ENCODE peak calls at places on chromosomes 5 and 9, in five cellular contexts. One of them, this sample, is unnamed.

GRCh38 chr5:133149333-133149732 is 97.5 kb downstream of the HSPA4 start:
- DNase-seq in GM10248: no peak
- DNase-seq in astrocyte: no peak
- DNase-seq in chondrocyte: no peak
- DNase-seq in K562: no peak
- DNase-seq in this sample: no peak

GRCh38 chr5:127615916-127616315 is 33.0 kb upstream of the CTXN3 start:
- DNase-seq in K562: no peak
- DNase-seq in astrocyte: no peak
- DNase-seq in GM10248: no peak
- DNase-seq in chondrocyte: no peak
- DNase-seq in this sample: no peak

GRCh38 chr5:62560786-62561185 is 17.8 kb upstream of the LRRC70 start:
- DNase-seq in GM10248: no peak
- DNase-seq in chondrocyte: no peak
- DNase-seq in astrocyte: peak; percentile 13
- DNase-seq in K562: no peak
- DNase-seq in this sample: no peak

GRCh38 chr5:59351076-59351794 is 542.3 kb downstream of the PDE4D start:
- DNase-seq in K562: no peak
- DNase-seq in GM10248: no peak
- DNase-seq in astrocyte: peak; percentile 22
- DNase-seq in chondrocyte: no peak
- DNase-seq in this sample: no peak

GRCh38 chr5:16889203-16889971 is 46.7 kb downstream of the MYO10 start:
- DNase-seq in chondrocyte: no peak
- DNase-seq in K562: no peak
- DNase-seq in astrocyte: peak; percentile 70
- DNase-seq in GM10248: no peak
- DNase-seq in this sample: no peak

GRCh38 chr5:91499943-91500531 is 116.9 kb upstream of the ARRDC3 start:
- DNase-seq in K562: peak; percentile 56
- DNase-seq in chondrocyte: no peak
- DNase-seq in astrocyte: peak; percentile 37
- DNase-seq in GM10248: peak; percentile 20
- DNase-seq in this sample: no peak

GRCh38 chr5:178483620-178484019 is 106.6 kb downstream of the COL23A1 start:
- DNase-seq in GM10248: no peak
- DNase-seq in K562: no peak
- DNase-seq in chondrocyte: no peak
- DNase-seq in astrocyte: no peak
- DNase-seq in this sample: no peak

GRCh38 chr5:54882101-54882500 is 103.3 kb downstream of the ESM1 start:
- DNase-seq in K562: no peak
- DNase-seq in chondrocyte: no peak
- DNase-seq in GM10248: no peak
- DNase-seq in astrocyte: no peak
- DNase-seq in this sample: no peak

GRCh38 chr5:108481355-108481931 is 99.5 kb upstream of the FBXL17 start:
- DNase-seq in chondrocyte: no peak
- DNase-seq in astrocyte: no peak
- DNase-seq in K562: peak; percentile 53
- DNase-seq in GM10248: peak; percentile 13
- DNase-seq in this sample: no peak

GRCh38 chr5:79791843-79792242 is 102.2 kb downstream of the CMYA5 start:
- DNase-seq in chondrocyte: no peak
- DNase-seq in K562: no peak
- DNase-seq in GM10248: no peak
- DNase-seq in astrocyte: no peak
- DNase-seq in this sample: no peak

GRCh38 chr5:75405296-75405695 is 68.3 kb downstream of the HMGCR start:
- DNase-seq in astrocyte: no peak
- DNase-seq in GM10248: no peak
- DNase-seq in chondrocyte: no peak
- DNase-seq in K562: no peak
- DNase-seq in this sample: no peak

GRCh38 chr5:14864181-14864812 is 7.3 kb downstream of the ANKH start:
- DNase-seq in chondrocyte: no peak
- DNase-seq in astrocyte: no peak
- DNase-seq in K562: no peak
- DNase-seq in GM10248: no peak
- DNase-seq in this sample: no peak

GRCh38 chr9:77464591-77465125 is 183.5 kb downstream of the GNA14 start:
- DNase-seq in GM10248: no peak
- DNase-seq in chondrocyte: no peak
- DNase-seq in K562: no peak
- DNase-seq in astrocyte: peak; percentile 68
- DNase-seq in this sample: no peak

GRCh38 chr9:83327750-83328622 is 210.2 kb downstream of the FRMD3 start:
- DNase-seq in K562: no peak
- DNase-seq in chondrocyte: no peak
- DNase-seq in GM10248: no peak
- DNase-seq in astrocyte: no peak
- DNase-seq in this sample: no peak

GRCh38 chr5:38340961-38341500 is 82.7 kb downstream of the EGFLAM start:
- DNase-seq in astrocyte: no peak
- DNase-seq in GM10248: no peak
- DNase-seq in K562: no peak
- DNase-seq in chondrocyte: no peak
- DNase-seq in this sample: no peak

GRCh38 chr9:136258786-136259516 is 13.3 kb upstream of the QSOX2 start:
- DNase-seq in GM10248: no peak
- DNase-seq in K562: no peak
- DNase-seq in chondrocyte: no peak
- DNase-seq in astrocyte: no peak
- DNase-seq in this sample: no peak

GRCh38 chr9:4464911-4465513 is 25.3 kb upstream of the SLC1A1 start:
- DNase-seq in chondrocyte: no peak
- DNase-seq in astrocyte: no peak
- DNase-seq in GM10248: peak; percentile 80
- DNase-seq in K562: no peak
- DNase-seq in this sample: no peak

GRCh38 chr9:114504341-114505186 is 709 bp downstream of the WHRN start:
- DNase-seq in GM10248: peak; percentile 35
- DNase-seq in astrocyte: peak; percentile 49
- DNase-seq in chondrocyte: peak; percentile 95
- DNase-seq in K562: peak; percentile 81
- DNase-seq in this sample: peak; percentile 72

GRCh38 chr5:172939045-172939444 is 20.2 kb upstream of the RPL26L1 start:
- DNase-seq in astrocyte: no peak
- DNase-seq in GM10248: no peak
- DNase-seq in chondrocyte: peak; percentile 55
- DNase-seq in K562: peak; percentile 67
- DNase-seq in this sample: peak; percentile 27

GRCh38 chr5:78803386-78803785 is 154.8 kb upstream of the LHFPL2 start:
- DNase-seq in astrocyte: peak; percentile 58
- DNase-seq in K562: no peak
- DNase-seq in chondrocyte: no peak
- DNase-seq in GM10248: no peak
- DNase-seq in this sample: no peak

GRCh38 chr5:111691914-111692313 is 65.1 kb downstream of the NREP start:
- DNase-seq in astrocyte: no peak
- DNase-seq in GM10248: no peak
- DNase-seq in chondrocyte: no peak
- DNase-seq in K562: no peak
- DNase-seq in this sample: no peak

GRCh38 chr5:92749943-92750342 is 831.1 kb downstream of the NR2F1-AS1 start:
- DNase-seq in GM10248: no peak
- DNase-seq in K562: no peak
- DNase-seq in astrocyte: peak; percentile 68
- DNase-seq in chondrocyte: no peak
- DNase-seq in this sample: no peak

GRCh38 chr9:127446720-127447415 is 4.3 kb downstream of the RPL12 start:
- DNase-seq in GM10248: no peak
- DNase-seq in chondrocyte: no peak
- DNase-seq in astrocyte: no peak
- DNase-seq in K562: peak; percentile 34
- DNase-seq in this sample: no peak

GRCh38 chr5:34923694-34924461 is 5.5 kb upstream of the DNAJC21 start:
- DNase-seq in astrocyte: peak; percentile 85
- DNase-seq in GM10248: peak; percentile 24
- DNase-seq in chondrocyte: no peak
- DNase-seq in K562: peak; percentile 93
- DNase-seq in this sample: no peak

GRCh38 chr5:157740211-157740610 is 3.3 kb upstream of the LSM11 start:
- DNase-seq in K562: peak; percentile 53
- DNase-seq in astrocyte: no peak
- DNase-seq in GM10248: peak; percentile 54
- DNase-seq in chondrocyte: no peak
- DNase-seq in this sample: no peak

GRCh38 chr5:135319458-135319857 is 79.6 kb downstream of the MACROH2A1 start:
- DNase-seq in K562: no peak
- DNase-seq in GM10248: no peak
- DNase-seq in chondrocyte: no peak
- DNase-seq in astrocyte: no peak
- DNase-seq in this sample: no peak

GRCh38 chr9:129497064-129497836 is 123.7 kb downstream of the C9orf50 start:
- DNase-seq in chondrocyte: no peak
- DNase-seq in GM10248: no peak
- DNase-seq in astrocyte: no peak
- DNase-seq in K562: peak; percentile 8
- DNase-seq in this sample: no peak

GRCh38 chr9:94875300-94876063 is 149.0 kb downstream of the AOPEP start:
- DNase-seq in chondrocyte: no peak
- DNase-seq in K562: no peak
- DNase-seq in GM10248: peak; percentile 44
- DNase-seq in astrocyte: no peak
- DNase-seq in this sample: no peak

GRCh38 chr5:155260798-155261197 is 247.2 kb downstream of the KIF4B start:
- DNase-seq in K562: peak; percentile 4
- DNase-seq in GM10248: no peak
- DNase-seq in chondrocyte: no peak
- DNase-seq in astrocyte: no peak
- DNase-seq in this sample: peak; percentile 13

GRCh38 chr5:128662998-128663397 is 125.0 kb upstream of the FBN2 start:
- DNase-seq in chondrocyte: no peak
- DNase-seq in K562: no peak
- DNase-seq in astrocyte: no peak
- DNase-seq in GM10248: no peak
- DNase-seq in this sample: no peak

GRCh38 chr5:119055267-119055666 is 15.6 kb upstream of the DMXL1 start:
- DNase-seq in astrocyte: no peak
- DNase-seq in GM10248: no peak
- DNase-seq in K562: no peak
- DNase-seq in chondrocyte: no peak
- DNase-seq in this sample: no peak

GRCh38 chr5:142798099-142798768 is 28.1 kb downstream of the ARHGAP26 start:
- DNase-seq in astrocyte: no peak
- DNase-seq in K562: no peak
- DNase-seq in chondrocyte: no peak
- DNase-seq in GM10248: no peak
- DNase-seq in this sample: no peak

GRCh38 chr9:95406114-95406513 is 88.6 kb upstream of the FANCC start:
- DNase-seq in K562: no peak
- DNase-seq in astrocyte: no peak
- DNase-seq in chondrocyte: no peak
- DNase-seq in GM10248: no peak
- DNase-seq in this sample: no peak

GRCh38 chr9:82538634-82539033 is 524.3 kb downstream of the RASEF start:
- DNase-seq in K562: no peak
- DNase-seq in chondrocyte: no peak
- DNase-seq in GM10248: no peak
- DNase-seq in astrocyte: peak; percentile 77
- DNase-seq in this sample: no peak

GRCh38 chr9:93655621-93656425 is 79.4 kb downstream of the PHF2 start:
- DNase-seq in K562: no peak
- DNase-seq in astrocyte: no peak
- DNase-seq in GM10248: no peak
- DNase-seq in chondrocyte: peak; percentile 81
- DNase-seq in this sample: no peak

DNA sequence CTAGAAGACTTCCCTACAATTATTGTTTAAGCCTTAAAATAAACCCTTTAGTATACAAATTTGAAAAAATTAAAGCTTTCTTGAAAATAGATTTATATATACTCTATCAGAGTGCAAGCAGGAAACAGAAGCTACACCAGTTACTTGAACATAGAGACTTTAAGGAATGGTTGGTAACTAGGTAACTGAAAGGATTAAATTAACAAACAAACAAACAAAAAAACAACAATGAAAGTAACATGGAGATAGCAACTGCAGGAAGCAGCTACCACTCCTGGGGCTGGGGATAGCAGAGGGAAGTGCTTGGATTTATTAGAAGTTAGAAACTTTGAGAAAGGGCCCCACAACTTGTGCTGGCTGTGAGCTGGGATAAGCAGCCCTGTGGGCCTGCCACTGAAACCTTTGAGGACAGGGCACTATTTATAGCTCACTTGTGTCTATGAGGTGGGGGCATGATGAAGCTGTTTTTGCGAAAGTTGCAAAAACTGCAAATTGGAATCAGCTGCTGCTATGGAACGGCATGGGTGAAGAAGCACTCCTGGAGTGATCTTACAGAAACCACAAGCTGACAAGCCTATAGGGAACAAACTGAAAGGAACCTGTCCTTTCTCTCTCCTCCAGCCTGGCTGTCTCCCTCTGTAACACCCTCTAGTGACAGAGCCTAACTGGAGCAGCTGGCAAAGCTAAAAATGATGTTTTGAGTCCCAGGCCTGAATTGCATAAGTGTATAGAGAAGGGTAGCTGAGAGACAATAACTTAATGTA is 91.3 kb upstream of the RANBP6 start:
- DNase-seq in GM10248: peak; percentile 47
- DNase-seq in K562: peak; percentile 57
- DNase-seq in astrocyte: no peak
- DNase-seq in chondrocyte: no peak
- DNase-seq in this sample: peak; percentile 28
- TF ChIP-seq CTCF in GM10248: peak; percentile 33
- TF ChIP-seq CTCF in K562: peak; percentile 48
- TF ChIP-seq CTCF in astrocyte: no peak
- TF ChIP-seq CTCF in chondrocyte: peak; percentile 64
- TF ChIP-seq CTCF in this sample: no peak

GRCh38 chr9:37667706-37668672 is 17.2 kb downstream of the FRMPD1 start:
- DNase-seq in chondrocyte: no peak
- DNase-seq in GM10248: no peak
- DNase-seq in astrocyte: no peak
- DNase-seq in K562: no peak
- DNase-seq in this sample: peak; percentile 18
- TF ChIP-seq CTCF in chondrocyte: peak; percentile 39
- TF ChIP-seq CTCF in GM10248: no peak
- TF ChIP-seq CTCF in astrocyte: peak; percentile 17
- TF ChIP-seq CTCF in K562: no peak
- TF ChIP-seq CTCF in this sample: no peak

GRCh38 chr9:134175808-134176598 is 11.6 kb upstream of the RNU6ATAC start:
- DNase-seq in K562: no peak
- DNase-seq in astrocyte: no peak
- DNase-seq in chondrocyte: peak; percentile 87
- DNase-seq in GM10248: no peak
- DNase-seq in this sample: no peak
- TF ChIP-seq CTCF in K562: no peak
- TF ChIP-seq CTCF in astrocyte: no peak
- TF ChIP-seq CTCF in chondrocyte: peak; percentile 65
- TF ChIP-seq CTCF in GM10248: no peak
- TF ChIP-seq CTCF in this sample: no peak

GRCh38 chr5:10724799-10725507 is 36.1 kb downstream of the DAP start:
- DNase-seq in K562: peak; percentile 91
- DNase-seq in chondrocyte: no peak
- DNase-seq in astrocyte: peak; percentile 92
- DNase-seq in GM10248: no peak
- DNase-seq in this sample: no peak
- TF ChIP-seq CTCF in K562: peak; percentile 96
- TF ChIP-seq CTCF in chondrocyte: peak; percentile 56
- TF ChIP-seq CTCF in astrocyte: peak; percentile 40
- TF ChIP-seq CTCF in GM10248: no peak
- TF ChIP-seq CTCF in this sample: no peak

This sample was measured in endothelial cell.